ENCODE peak calls at places on chromosomes 13 and 19, in nine cellular contexts. B is dorsolateral prefrontal cortex, D is astrocyte, L is GM06990, I is MM.1S, R is brain microvascular endothelial cell, Y is kidney epithelial cell, O is NB4, X is HFFc6. C is an unnamed sample.

GRCh38 chr19:8311461-8312260 is 3.5 kb upstream of the CD320 start:
- DNase-seq in X (peak), D (no peak), R (no peak), B (no peak), L (no peak), Y (no peak), O (no peak), I (no peak), C (no peak)

GRCh38 chr19:46508206-46508605 is 12.5 kb upstream of the PNMA8B start:
- DNase-seq in X (no peak), L (no peak), I (no peak), D (no peak), B (no peak), R (no peak), Y (no peak), O (no peak), C (no peak)

GRCh38 chr13:97339019-97339988 is 94.7 kb upstream of the RAP2A start:
- DNase-seq in L (no peak), Y (no peak), D (peak), B (peak), I (no peak), O (no peak), X (peak), R (peak), C (no peak)

GRCh38 chr13:51674276-51674675 is 90.0 kb downstream of the WDFY2 start:
- DNase-seq in X (no peak), I (no peak), Y (no peak), O (no peak), L (no peak), D (no peak), B (no peak), R (no peak), C (no peak)

GRCh38 chr13:73060251-73061160 is 1.7 kb downstream of the KLF5 start:
- DNase-seq in O (peak), B (peak), D (peak), L (no peak), R (peak), X (peak), I (no peak), Y (no peak), C (no peak)

GRCh38 chr19:43934055-43934984 is 762 bp downstream of the ZNF45 start:
- DNase-seq in I (no peak), O (peak), L (no peak), R (no peak), Y (no peak), D (peak), X (peak), B (no peak), C (no peak)

GRCh38 chr13:73910733-73911132 is 223.5 kb downstream of the KLF12 start:
- DNase-seq in D (no peak), R (no peak), B (no peak), Y (no peak), X (no peak), I (no peak), L (no peak), O (no peak), C (no peak)

GRCh38 chr13:65585346-65585745 is 1644.8 kb downstream of the PCDH9 start:
- DNase-seq in I (no peak), L (no peak), B (no peak), X (no peak), D (no peak), O (no peak), Y (no peak), R (no peak), C (no peak)

GRCh38 chr13:26280822-26281221 is 26.9 kb downstream of the CDK8 start:
- DNase-seq in Y (no peak), R (peak), X (no peak), L (no peak), I (no peak), O (no peak), D (peak), B (no peak), C (no peak)

GRCh38 chr13:72255908-72256307 is 388.9 kb upstream of the DACH1 start:
- DNase-seq in B (no peak), X (peak), L (no peak), R (peak), D (peak), I (peak), Y (no peak), O (peak), C (no peak)

GRCh38 chr19:51259348-51260245 is 8.7 kb downstream of the SIGLECL1 start:
- DNase-seq in O (peak), Y (no peak), B (peak), L (no peak), R (peak), D (no peak), I (no peak), X (peak), C (peak)

GRCh38 chr13:28865312-28865711 is 45.2 kb downstream of the MTUS2 start:
- DNase-seq in R (no peak), I (no peak), D (no peak), B (no peak), O (no peak), L (no peak), X (no peak), Y (no peak), C (no peak)

GRCh38 chr13:87398047-87398446 is 273.1 kb upstream of the SLITRK5 start:
- DNase-seq in L (no peak), B (no peak), O (no peak), Y (no peak), X (no peak), R (no peak), D (no peak), I (no peak), C (no peak)

GRCh38 chr13:98155475-98156111 is 12.7 kb downstream of the FARP1 start:
- DNase-seq in L (no peak), I (no peak), D (peak), R (peak), B (no peak), Y (no peak), O (no peak), X (peak), C (no peak)

GRCh38 chr19:53977991-53978731 is 13.3 kb upstream of the CACNG6 start:
- DNase-seq in L (no peak), O (no peak), D (peak), X (peak), B (peak), I (no peak), Y (no peak), R (peak), C (no peak)

GRCh38 chr19:56837492-56837891 is 3.0 kb downstream of the PEG3 start:
- DNase-seq in I (no peak), R (peak), O (no peak), B (peak), X (no peak), D (no peak), L (no peak), Y (peak), C (no peak)

GRCh38 chr13:79658333-79658975 is 177.5 kb downstream of the NDFIP2 start:
- DNase-seq in B (no peak), X (no peak), O (no peak), Y (no peak), I (no peak), L (no peak), D (no peak), R (no peak), C (no peak)

GRCh38 chr19:31962565-31962996 is 382.8 kb upstream of the ZNF507 start:
- DNase-seq in R (no peak), X (no peak), O (no peak), I (no peak), B (no peak), Y (peak), L (no peak), D (peak), C (no peak)

GRCh38 chr19:48194041-48194871 is 23.8 kb downstream of the ZSWIM9 start:
- DNase-seq in O (peak), D (no peak), B (no peak), R (no peak), L (no peak), Y (no peak), X (no peak), I (no peak), C (peak)

GRCh38 chr13:31035162-31035951 is 102.9 kb downstream of the TEX26 start:
- DNase-seq in D (peak), X (no peak), O (no peak), L (no peak), B (no peak), I (no peak), Y (no peak), R (no peak), C (no peak)

GRCh38 chr19:23286477-23286876 is 36.3 kb upstream of the ZNF724 start:
- DNase-seq in O (peak), X (no peak), L (no peak), D (no peak), Y (no peak), R (no peak), B (no peak), I (no peak), C (no peak)

GRCh38 chr13:107730835-107731234 is 484.5 kb downstream of the LIG4 start:
- DNase-seq in R (peak), B (no peak), L (no peak), X (no peak), Y (no peak), D (peak), O (no peak), I (no peak), C (no peak)

GRCh38 chr19:2495130-2495641 is 19.3 kb downstream of the GADD45B start:
- DNase-seq in R (no peak), L (no peak), I (peak), X (peak), O (no peak), B (peak), Y (no peak), D (no peak), C (no peak)

GRCh38 chr13:28338742-28339141 is 156.2 kb downstream of the FLT1 start:
- DNase-seq in D (no peak), I (no peak), R (no peak), L (no peak), Y (no peak), X (no peak), O (no peak), B (no peak), C (no peak)

GRCh38 chr13:98523455-98524102 is 53.3 kb downstream of the STK24 start:
- DNase-seq in I (no peak), O (peak), B (no peak), D (no peak), X (no peak), R (no peak), Y (no peak), L (peak), C (peak)

GRCh38 chr13:113546571-113547247 is 37.8 kb upstream of the TFDP1 start:
- DNase-seq in X (no peak), B (no peak), R (peak), D (no peak), O (no peak), L (no peak), Y (peak), I (no peak), C (no peak)

GRCh38 chr13:35789335-35790166 is 313.1 kb upstream of the MAB21L1 start:
- DNase-seq in Y (peak), O (peak), D (peak), L (no peak), B (no peak), X (peak), I (peak), R (peak), C (peak)

GRCh38 chr13:44159633-44160279 is 213.9 kb upstream of the SERP2 start:
- DNase-seq in D (no peak), L (no peak), X (no peak), Y (no peak), O (no peak), I (no peak), R (no peak), B (no peak), C (no peak)

GRCh38 chr19:30667746-30668145 is 295.6 kb downstream of the ZNF536 start:
- DNase-seq in I (no peak), L (no peak), R (no peak), D (no peak), B (no peak), Y (no peak), X (no peak), O (no peak), C (no peak)

GRCh38 chr13:51523082-51523518 is 61.2 kb upstream of the WDFY2 start:
- DNase-seq in I (no peak), R (no peak), O (peak), L (no peak), D (peak), X (peak), B (no peak), Y (peak), C (no peak)

GRCh38 chr13:24038846-24039330 is 121.6 kb upstream of the SPATA13 start:
- DNase-seq in Y (peak), L (no peak), X (peak), D (peak), B (peak), O (no peak), I (no peak), R (no peak), C (no peak)

GRCh38 chr13:26914624-26915023 is 154.0 kb upstream of the GPR12 start:
- DNase-seq in B (no peak), D (peak), Y (no peak), O (peak), X (no peak), R (no peak), L (no peak), I (no peak), C (no peak)

GRCh38 chr13:87052731-87053130 is 618.4 kb upstream of the SLITRK5 start:
- DNase-seq in D (peak), X (no peak), I (no peak), B (no peak), L (no peak), O (no peak), R (no peak), Y (no peak), C (no peak)

GRCh38 chr13:33787051-33787591 is 30.8 kb upstream of the RFC3 start:
- DNase-seq in L (peak), D (no peak), X (peak), O (peak), I (peak), B (no peak), R (no peak), Y (no peak), C (peak)

GRCh38 chr13:28586585-28587540 is 72.1 kb upstream of the POMP start:
- DNase-seq in D (no peak), R (no peak), L (no peak), O (no peak), Y (no peak), I (no peak), B (no peak), X (no peak), C (no peak)

GRCh38 chr13:79767126-79767525 is 286.2 kb downstream of the NDFIP2 start:
- DNase-seq in L (no peak), D (peak), I (no peak), B (no peak), R (no peak), O (no peak), X (no peak), Y (no peak), C (no peak)

GRCh38 chr19:38655148-38655824 is 7.8 kb downstream of the ACTN4 start:
- DNase-seq in O (no peak), D (peak), X (peak), R (no peak), I (no peak), Y (no peak), B (no peak), L (peak), C (peak)

GRCh38 chr13:37769078-37769477 is 100.5 kb downstream of the TRPC4 start:
- DNase-seq in L (no peak), B (no peak), X (no peak), O (no peak), D (no peak), I (peak), R (no peak), Y (no peak), C (no peak)
- TF ChIP-seq CTCF in L (no peak), B (no peak), X (peak), O (no peak), D (no peak), I (no peak), R (peak), Y (peak), C (no peak)

GRCh38 chr19:4371209-4371897 is 28.0 kb downstream of the MPND start:
- DNase-seq in B (no peak), D (no peak), X (no peak), R (no peak), L (no peak), Y (no peak), O (no peak), I (no peak), C (no peak)

GRCh38 chr19:4368128-4368820 is 24.9 kb downstream of the MPND start:
- DNase-seq in I (no peak), X (no peak), R (no peak), L (no peak), D (no peak), Y (no peak), B (no peak), O (no peak), C (no peak)

GRCh38 chr19:4369109-4369887 is 25.9 kb downstream of the MPND start:
- DNase-seq in R (no peak), O (no peak), Y (peak), X (no peak), I (peak), D (no peak), B (no peak), L (peak), C (peak)

GRCh38 chr19:4370418-4371041 is 27.2 kb downstream of the MPND start:
- DNase-seq in B (no peak), O (no peak), L (no peak), R (no peak), X (no peak), Y (no peak), I (no peak), D (no peak), C (no peak)

GRCh38 chr19:4369888-4370260 is 26.5 kb downstream of the MPND start:
- DNase-seq in I (peak), D (no peak), B (no peak), L (peak), X (no peak), O (no peak), Y (no peak), R (no peak), C (peak)
- TF ChIP-seq CTCF in I (peak), D (peak), B (peak), L (peak), X (peak), O (peak), Y (peak), R (peak), C (peak)

GRCh38 chr13:64529874-64530485 is 2700.2 kb downstream of the PCDH9 start:
- DNase-seq in O (peak), L (no peak), D (no peak), X (no peak), Y (no peak), R (no peak), I (no peak), B (no peak), C (peak)
- TF ChIP-seq CTCF in O (peak), L (peak), D (peak), X (peak), Y (peak), R (peak), I (peak), B (peak), C (peak)

DNA sequence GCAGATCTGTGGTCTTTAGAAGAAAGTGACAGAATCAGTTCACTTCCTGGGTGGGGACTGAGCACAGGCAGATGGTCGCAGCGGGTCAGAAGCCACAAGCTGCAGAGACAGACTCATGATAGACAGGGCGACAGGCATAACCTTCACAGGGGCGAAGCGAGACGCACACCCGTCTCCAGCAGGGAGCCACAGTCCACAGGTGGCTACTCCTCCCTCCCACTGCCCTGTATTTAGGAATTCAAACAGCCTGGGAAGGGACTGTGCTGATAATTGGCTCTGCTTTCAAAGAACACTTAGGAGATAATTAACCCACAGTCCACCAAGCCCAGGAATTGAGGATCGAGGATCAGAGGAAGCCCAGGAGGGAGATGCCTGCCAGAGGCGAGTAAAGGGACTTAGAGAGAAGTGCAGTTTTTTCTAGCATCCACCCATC is 23.2 kb downstream of the RFX2 start:
- DNase-seq in L (peak), O (peak), D (no peak), I (peak), Y (no peak), R (no peak), B (no peak), X (no peak), C (peak)
- TF ChIP-seq CTCF in L (no peak), O (no peak), D (no peak), I (no peak), Y (no peak), R (no peak), B (no peak), X (no peak), C (no peak)

DNA sequence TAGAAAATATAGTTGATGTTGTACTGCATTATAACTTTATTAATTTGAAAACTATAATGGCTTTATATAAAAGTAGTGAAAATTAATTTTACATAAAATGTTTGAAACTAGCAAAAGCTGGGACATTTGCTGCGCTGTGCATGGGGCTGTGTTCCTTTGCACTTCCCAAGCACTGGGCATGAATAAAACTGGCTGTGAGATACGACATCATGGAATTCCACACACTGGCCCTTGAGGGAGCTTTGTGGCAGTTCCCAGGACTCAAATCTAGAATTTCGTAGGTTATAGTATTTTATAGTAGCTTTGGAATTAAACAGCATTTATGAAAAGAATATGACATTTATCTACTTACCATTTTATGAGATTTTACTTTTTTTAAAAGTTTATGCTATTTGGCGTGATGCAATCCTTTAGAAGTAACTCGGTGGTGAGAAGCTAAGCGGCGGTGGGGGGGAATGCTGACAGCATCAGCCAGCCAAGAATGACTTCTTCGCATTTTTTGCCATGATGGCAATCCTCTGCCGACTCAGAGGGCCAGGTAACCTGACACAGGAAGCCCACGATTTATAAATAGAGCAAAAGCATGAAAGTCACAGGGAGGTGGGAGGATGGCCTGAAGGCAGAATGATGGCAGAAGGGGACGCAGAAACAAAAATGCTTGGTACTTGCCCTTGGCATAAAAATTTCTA is 553.5 kb downstream of the MYO16 start:
- DNase-seq in I (no peak), L (no peak), D (peak), X (no peak), Y (no peak), O (no peak), R (peak), B (no peak), C (no peak)
- TF ChIP-seq CTCF in I (no peak), L (no peak), D (no peak), X (no peak), Y (no peak), O (no peak), R (no peak), B (no peak), C (no peak)

GRCh38 chr13:110444226-110444653 is 117.3 kb downstream of the RAB20 start:
- DNase-seq in I (peak), B (no peak), L (peak), D (peak), O (peak), R (peak), X (peak), Y (no peak), C (no peak)
- TF ChIP-seq CTCF in I (peak), B (no peak), L (peak), D (peak), O (peak), R (peak), X (peak), Y (no peak), C (peak)

DNA sequence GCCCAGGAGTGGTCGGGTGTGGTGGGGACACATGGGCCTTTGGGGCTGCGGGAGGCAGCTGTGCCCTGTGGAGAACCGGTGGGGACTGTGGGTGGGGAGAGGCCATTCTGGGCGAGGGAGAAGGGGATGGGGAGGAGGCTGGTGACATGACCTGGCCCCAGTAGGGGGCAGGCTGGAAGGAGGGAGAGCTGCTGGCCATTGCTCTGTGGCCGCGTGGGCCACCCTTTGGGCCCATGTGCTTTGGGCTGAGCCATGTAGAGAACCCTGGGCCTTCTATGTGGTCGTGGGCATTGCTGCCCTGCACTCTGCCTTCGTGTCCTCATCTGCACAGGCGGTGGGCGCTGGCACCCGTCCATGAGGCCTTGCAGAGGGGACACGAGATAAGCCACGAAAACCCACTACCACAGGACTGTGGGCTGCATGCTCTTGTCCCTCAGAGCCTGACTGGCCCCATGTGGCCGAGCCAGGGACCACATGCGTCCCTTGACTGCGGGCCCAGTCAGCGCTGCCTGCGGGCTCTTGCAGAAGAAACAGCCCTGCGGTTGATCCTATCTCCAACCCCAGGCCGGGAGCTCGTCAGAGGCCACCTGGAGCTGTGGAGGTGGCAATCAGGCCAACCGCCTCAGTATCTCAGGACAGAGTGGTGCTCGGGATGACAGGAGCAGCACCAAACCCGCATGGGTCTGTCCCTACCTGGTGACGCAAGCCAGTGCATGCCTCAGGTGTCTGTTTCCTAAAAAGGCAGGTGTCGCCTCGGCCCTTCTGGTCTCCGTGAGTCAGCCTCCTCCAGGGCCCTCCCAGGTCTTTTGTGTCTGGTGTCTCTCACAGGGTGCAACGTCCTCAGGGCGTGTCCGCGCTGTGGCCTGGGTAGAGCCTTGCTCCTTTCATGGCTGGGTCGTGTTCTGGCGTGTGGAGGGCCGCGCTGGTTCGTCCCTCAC is 14.3 kb downstream of the FZR1 start:
- DNase-seq in B (no peak), R (no peak), I (no peak), L (no peak), D (no peak), O (no peak), Y (no peak), X (no peak), C (no peak)
- TF ChIP-seq CTCF in B (no peak), R (peak), I (no peak), L (no peak), D (no peak), O (no peak), Y (no peak), X (peak), C (no peak)